ENCODE peak calls at places on chromosomes 6 and 20, in five cellular contexts. Y, Z, B, G and K are unnamed samples.

GRCh38 chr6:165617528-165617927 is 45.5 kb downstream of the PDE10A start:
- DNase-seq in Z (no peak), G (no peak), Y (no peak), B (no peak), K (no peak)

GRCh38 chr20:51533291-51534172 is 9.0 kb downstream of the NFATC2 start:
- DNase-seq in Z (no peak), Y (peak), B (no peak), G (no peak), K (no peak)

GRCh38 chr6:113779656-113780055 is 77.5 kb upstream of the MARCKS start:
- DNase-seq in G (no peak), Z (no peak), B (no peak), Y (no peak), K (no peak)

GRCh38 chr6:170248861-170249600 is 41.8 kb downstream of the DLL1 start:
- DNase-seq in Z (no peak), B (peak), G (no peak), Y (no peak), K (no peak)

GRCh38 chr6:87407531-87407895 is 259 bp upstream of the CFAP206 start:
- DNase-seq in B (peak), Z (no peak), G (peak), Y (peak), K (no peak)

GRCh38 chr20:2804921-2805681 is 4.7 kb upstream of the CPXM1 start:
- DNase-seq in Z (peak), B (no peak), G (no peak), Y (no peak), K (peak)

GRCh38 chr6:41200296-41200900 is 551 bp downstream of the TREML2 start:
- DNase-seq in B (no peak), Y (no peak), G (peak), Z (peak), K (no peak)

GRCh38 chr6:113352029-113352801 is 504.9 kb upstream of the MARCKS start:
- DNase-seq in Z (no peak), B (peak), G (no peak), Y (peak), K (no peak)

GRCh38 chr6:142478117-142478516 is 176.3 kb downstream of the ADGRG6 start:
- DNase-seq in Z (no peak), Y (peak), G (no peak), B (no peak), K (no peak)

GRCh38 chr6:87154641-87155271 is 609 bp upstream of the ZNF292 start:
- DNase-seq in B (no peak), Y (peak), Z (no peak), G (no peak), K (no peak)

GRCh38 chr6:18022398-18023231 is 35.2 kb upstream of the KIF13A start:
- DNase-seq in G (no peak), B (no peak), Z (peak), Y (peak), K (peak)

GRCh38 chr6:47681201-47681990 is 17.0 kb upstream of the ADGRF4 start:
- DNase-seq in Y (no peak), B (no peak), G (no peak), Z (no peak), K (no peak)

GRCh38 chr20:51803157-51803854 is 985 bp upstream of the SALL4 start:
- DNase-seq in Y (no peak), G (no peak), B (no peak), Z (no peak), K (no peak)

GRCh38 chr6:37587776-37588744 is 88.4 kb upstream of the CCDC167 start:
- DNase-seq in Y (no peak), Z (no peak), B (no peak), G (no peak), K (no peak)

GRCh38 chr20:61292391-61292790 is 40.3 kb downstream of the CDH4 start:
- DNase-seq in G (no peak), Y (no peak), B (no peak), Z (no peak), K (no peak)

GRCh38 chr20:49422176-49422575 is 60.3 kb downstream of the KCNB1 start:
- DNase-seq in G (no peak), B (no peak), Y (no peak), Z (no peak), K (no peak)

GRCh38 chr6:53546256-53546655 is 1.4 kb upstream of the GCLC start:
- DNase-seq in Y (no peak), B (no peak), Z (no peak), G (no peak), K (no peak)

GRCh38 chr6:112701201-112701600 is 354.1 kb downstream of the RFPL4B start:
- DNase-seq in G (no peak), Z (no peak), B (no peak), Y (peak), K (no peak)

DNA sequence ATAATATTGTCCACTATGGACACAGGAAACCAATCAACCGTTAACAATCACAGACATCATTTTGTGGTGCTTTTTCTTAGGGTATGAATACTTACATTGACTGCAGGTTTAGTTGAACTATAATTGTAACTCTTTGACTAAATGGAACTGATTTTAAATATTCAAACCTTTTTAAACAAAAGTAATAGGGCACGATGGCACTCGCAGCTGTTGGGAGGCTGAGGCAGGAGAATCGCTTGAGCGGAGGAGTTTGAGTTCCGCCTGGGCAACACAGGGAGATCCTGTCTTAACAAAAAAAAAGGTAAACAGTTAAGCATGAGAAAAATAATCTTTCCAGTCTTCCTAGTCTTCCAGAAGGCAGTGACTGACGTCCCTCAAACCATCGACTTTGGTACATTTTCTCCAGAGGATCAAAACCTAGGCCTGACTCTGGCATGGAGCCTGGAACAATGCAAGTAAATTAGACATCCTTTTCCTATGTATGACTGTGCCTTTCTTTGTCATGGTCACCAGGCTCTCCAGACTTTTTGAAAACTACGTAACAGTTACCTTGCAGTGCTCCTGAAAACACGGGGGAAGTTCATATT is 16.6 kb upstream of the PRDM13 start:
- DNase-seq in Y (no peak), B (no peak), Z (no peak), G (no peak), K (no peak)
- TF ChIP-seq CTCF in Y (no peak), B (no peak), Z (no peak), G (no peak), K (no peak)

DNA sequence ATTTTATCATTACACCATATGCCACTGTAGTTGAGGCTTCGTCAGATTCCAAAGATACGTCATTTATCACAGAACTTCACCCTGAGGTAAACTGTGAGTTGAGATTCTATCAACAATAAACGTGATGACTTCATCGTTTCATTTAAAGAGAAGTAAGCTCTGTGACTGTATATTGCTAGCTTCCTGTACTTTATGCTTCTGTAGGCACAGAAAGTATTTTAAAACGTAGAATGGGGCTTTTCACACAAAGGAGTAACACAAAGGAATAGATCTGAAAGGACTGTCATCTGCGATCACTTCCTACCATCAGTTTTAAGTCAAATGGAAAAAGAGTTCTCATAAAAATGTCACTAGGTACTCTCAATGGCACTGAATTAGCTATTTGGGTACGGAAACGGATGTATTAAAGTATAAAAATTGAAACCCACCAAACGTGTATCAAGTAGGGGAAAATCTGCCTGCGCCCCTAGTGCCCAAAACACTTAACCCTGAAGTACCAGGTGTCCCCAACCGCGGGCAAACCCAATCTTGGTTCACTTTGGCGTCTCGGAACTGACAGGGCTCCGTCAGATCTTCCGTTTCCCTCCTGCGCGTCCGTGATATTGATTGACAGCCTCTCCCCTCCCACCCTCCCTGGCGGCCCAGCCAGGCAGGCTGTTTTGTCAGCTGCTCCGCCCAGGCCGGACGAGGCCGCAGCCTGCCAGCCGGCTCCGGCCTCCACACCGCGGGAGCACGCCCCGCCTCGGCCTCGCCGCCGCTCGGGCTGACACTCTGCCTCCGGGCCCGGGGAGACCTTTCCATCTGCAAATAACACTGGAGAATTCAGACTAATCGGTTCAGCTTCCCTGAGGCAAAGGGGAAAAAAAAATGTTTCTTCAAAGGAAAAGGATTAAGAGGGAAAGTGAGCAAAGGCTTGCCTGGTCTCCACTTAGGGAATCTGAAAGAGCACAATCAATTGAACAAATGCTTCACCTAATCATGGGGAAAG is 234.7 kb upstream of the MCHR2 start:
- DNase-seq in Y (peak), G (peak), Z (peak), B (peak), K (peak)
- TF ChIP-seq CTCF in Y (peak), G (no peak), Z (peak), B (no peak), K (no peak)

DNA sequence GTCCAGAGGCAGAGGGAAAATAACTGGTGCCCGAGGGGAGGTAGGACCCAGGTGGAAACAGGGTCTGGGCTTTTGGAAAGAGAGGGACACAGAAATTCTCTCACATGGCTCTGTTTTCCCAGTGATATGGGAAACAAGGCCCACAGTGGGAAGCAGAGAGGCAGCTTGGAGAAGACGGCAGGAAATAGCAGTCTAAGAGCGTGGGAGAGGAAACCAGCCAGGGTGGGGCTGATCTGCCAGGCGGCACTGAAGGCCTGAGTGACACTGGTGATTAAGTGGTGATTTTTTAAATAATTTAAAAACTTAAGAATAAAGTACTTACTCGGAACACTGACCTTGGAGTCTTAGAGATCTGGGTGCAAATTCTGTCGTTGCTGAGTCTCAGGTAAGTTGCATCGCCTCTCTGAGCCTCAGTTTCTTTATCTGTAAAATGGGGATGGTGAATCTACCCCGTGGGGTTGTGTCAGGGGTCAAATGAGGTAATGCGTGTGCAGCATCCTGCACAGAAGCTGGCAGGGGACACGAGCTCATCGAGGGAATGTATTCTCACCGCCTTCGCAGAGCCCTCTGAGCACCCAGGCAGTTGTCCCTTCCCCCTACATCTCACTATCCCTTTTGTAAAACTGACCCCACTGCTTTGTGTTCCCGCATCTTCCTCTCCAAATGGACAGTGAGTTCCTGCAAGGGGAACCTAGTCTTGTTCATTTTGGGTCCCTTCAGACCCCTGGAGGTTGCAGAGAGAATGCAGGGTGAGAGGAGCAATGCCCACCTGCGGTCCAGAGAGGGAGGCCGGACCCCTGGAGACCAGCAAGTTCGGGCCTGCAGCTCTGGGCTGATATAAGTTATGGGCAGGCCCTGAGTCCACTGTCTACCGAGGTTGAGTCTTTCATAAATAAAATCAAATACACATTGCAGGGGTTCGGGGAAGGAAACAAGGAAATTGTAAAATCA is 228.6 kb upstream of the PMEPA1 start:
- DNase-seq in Z (no peak), B (no peak), Y (peak), G (no peak), K (no peak)
- TF ChIP-seq CTCF in Z (no peak), B (no peak), Y (peak), G (no peak), K (no peak)

GRCh38 chr20:32040142-32040953 is 11.7 kb upstream of the HCK start:
- DNase-seq in Y (no peak), G (peak), Z (no peak), B (no peak), K (no peak)
- TF ChIP-seq CTCF in Y (no peak), G (no peak), Z (no peak), B (no peak), K (no peak)

GRCh38 chr20:19338960-19339359 is 126.5 kb downstream of the SLC24A3 start:
- DNase-seq in G (no peak), B (no peak), Z (no peak), Y (no peak), K (no peak)

GRCh38 chr20:19338380-19338779 is 125.9 kb downstream of the SLC24A3 start:
- DNase-seq in Z (no peak), Y (no peak), B (no peak), G (no peak), K (no peak)

GRCh38 chr20:19336601-19337000 is 124.2 kb downstream of the SLC24A3 start:
- DNase-seq in G (no peak), Z (no peak), B (no peak), Y (no peak), K (no peak)

GRCh38 chr20:19335916-19336315 is 123.5 kb downstream of the SLC24A3 start:
- DNase-seq in Z (no peak), G (no peak), Y (no peak), B (no peak), K (no peak)

GRCh38 chr20:19335341-19335740 is 122.9 kb downstream of the SLC24A3 start:
- DNase-seq in G (no peak), Y (no peak), Z (no peak), B (no peak), K (no peak)
- TF ChIP-seq CTCF in G (no peak), Y (no peak), Z (no peak), B (no peak), K (no peak)